ENCODE peak calls at places on chromosome 16, in nine cellular contexts. One of them, this sample, is unnamed.

GRCh38 chr16:11136600-11136999 is 119.4 kb downstream of the SOCS1 start:
- DNase-seq in RWPE1: no peak
- DNase-seq in tibial nerve: no peak
- DNase-seq in AG04449: no peak
- DNase-seq in OCI-LY7: no peak
- DNase-seq in type B pancreatic cell: no peak
- DNase-seq in suprapubic skin: no peak
- DNase-seq in GM06990: no peak
- DNase-seq in activated CD8-positive, alpha-beta T cell treated with anti-CD3 and anti-CD28 coated beads for 36 hours: no peak
- DNase-seq in this sample: no peak

GRCh38 chr16:19967561-19967960 is 82.9 kb upstream of the GPRC5B start:
- DNase-seq in RWPE1: no peak
- DNase-seq in tibial nerve: no peak
- DNase-seq in AG04449: no peak
- DNase-seq in OCI-LY7: no peak
- DNase-seq in type B pancreatic cell: no peak
- DNase-seq in suprapubic skin: no peak
- DNase-seq in GM06990: no peak
- DNase-seq in activated CD8-positive, alpha-beta T cell treated with anti-CD3 and anti-CD28 coated beads for 36 hours: no peak
- DNase-seq in this sample: no peak

GRCh38 chr16:77993111-77993571 is 29.2 kb upstream of the CLEC3A start:
- DNase-seq in RWPE1: no peak
- DNase-seq in tibial nerve: no peak
- DNase-seq in AG04449: peak
- DNase-seq in OCI-LY7: no peak
- DNase-seq in type B pancreatic cell: no peak
- DNase-seq in suprapubic skin: no peak
- DNase-seq in GM06990: no peak
- DNase-seq in activated CD8-positive, alpha-beta T cell treated with anti-CD3 and anti-CD28 coated beads for 36 hours: no peak
- DNase-seq in this sample: no peak

GRCh38 chr16:71474864-71475263 is 12.8 kb upstream of the ZNF23 start:
- DNase-seq in RWPE1: peak
- DNase-seq in tibial nerve: no peak
- DNase-seq in AG04449: peak
- DNase-seq in OCI-LY7: no peak
- DNase-seq in type B pancreatic cell: no peak
- DNase-seq in suprapubic skin: no peak
- DNase-seq in GM06990: no peak
- DNase-seq in activated CD8-positive, alpha-beta T cell treated with anti-CD3 and anti-CD28 coated beads for 36 hours: no peak
- DNase-seq in this sample: no peak

GRCh38 chr16:79612207-79612606 is 11.7 kb upstream of the MAF start:
- DNase-seq in RWPE1: no peak
- DNase-seq in tibial nerve: no peak
- DNase-seq in AG04449: no peak
- DNase-seq in OCI-LY7: no peak
- DNase-seq in type B pancreatic cell: no peak
- DNase-seq in suprapubic skin: no peak
- DNase-seq in GM06990: no peak
- DNase-seq in activated CD8-positive, alpha-beta T cell treated with anti-CD3 and anti-CD28 coated beads for 36 hours: no peak
- DNase-seq in this sample: no peak

GRCh38 chr16:24488045-24488444 is 51.3 kb upstream of the RBBP6 start:
- DNase-seq in RWPE1: no peak
- DNase-seq in tibial nerve: no peak
- DNase-seq in AG04449: no peak
- DNase-seq in OCI-LY7: no peak
- DNase-seq in type B pancreatic cell: no peak
- DNase-seq in suprapubic skin: no peak
- DNase-seq in GM06990: no peak
- DNase-seq in activated CD8-positive, alpha-beta T cell treated with anti-CD3 and anti-CD28 coated beads for 36 hours: no peak
- DNase-seq in this sample: no peak

GRCh38 chr16:11762431-11762830 is 19.8 kb upstream of the TXNDC11 start:
- DNase-seq in RWPE1: no peak
- DNase-seq in tibial nerve: no peak
- DNase-seq in AG04449: no peak
- DNase-seq in OCI-LY7: no peak
- DNase-seq in type B pancreatic cell: no peak
- DNase-seq in suprapubic skin: no peak
- DNase-seq in GM06990: no peak
- DNase-seq in activated CD8-positive, alpha-beta T cell treated with anti-CD3 and anti-CD28 coated beads for 36 hours: no peak
- DNase-seq in this sample: no peak

GRCh38 chr16:27333549-27333948 is 19.8 kb downstream of the IL4R start:
- DNase-seq in RWPE1: no peak
- DNase-seq in tibial nerve: no peak
- DNase-seq in AG04449: no peak
- DNase-seq in OCI-LY7: no peak
- DNase-seq in type B pancreatic cell: no peak
- DNase-seq in suprapubic skin: no peak
- DNase-seq in GM06990: no peak
- DNase-seq in activated CD8-positive, alpha-beta T cell treated with anti-CD3 and anti-CD28 coated beads for 36 hours: no peak
- DNase-seq in this sample: no peak

GRCh38 chr16:81696136-81696958 is 82.7 kb upstream of the PLCG2 start:
- DNase-seq in RWPE1: no peak
- DNase-seq in tibial nerve: no peak
- DNase-seq in AG04449: no peak
- DNase-seq in OCI-LY7: no peak
- DNase-seq in type B pancreatic cell: no peak
- DNase-seq in suprapubic skin: peak
- DNase-seq in GM06990: no peak
- DNase-seq in activated CD8-positive, alpha-beta T cell treated with anti-CD3 and anti-CD28 coated beads for 36 hours: no peak
- DNase-seq in this sample: no peak

GRCh38 chr16:57367111-57367752 is 5.1 kb upstream of the CX3CL1 start:
- DNase-seq in RWPE1: peak
- DNase-seq in tibial nerve: no peak
- DNase-seq in AG04449: no peak
- DNase-seq in OCI-LY7: no peak
- DNase-seq in type B pancreatic cell: no peak
- DNase-seq in suprapubic skin: no peak
- DNase-seq in GM06990: no peak
- DNase-seq in activated CD8-positive, alpha-beta T cell treated with anti-CD3 and anti-CD28 coated beads for 36 hours: no peak
- DNase-seq in this sample: no peak

GRCh38 chr16:69867796-69868565 is 83.2 kb upstream of the CLEC18A start:
- DNase-seq in RWPE1: no peak
- DNase-seq in tibial nerve: no peak
- DNase-seq in AG04449: no peak
- DNase-seq in OCI-LY7: no peak
- DNase-seq in type B pancreatic cell: no peak
- DNase-seq in suprapubic skin: no peak
- DNase-seq in GM06990: no peak
- DNase-seq in activated CD8-positive, alpha-beta T cell treated with anti-CD3 and anti-CD28 coated beads for 36 hours: no peak
- DNase-seq in this sample: no peak

GRCh38 chr16:23310744-23311143 is 8.6 kb downstream of the SCNN1B start:
- DNase-seq in RWPE1: no peak
- DNase-seq in tibial nerve: no peak
- DNase-seq in AG04449: no peak
- DNase-seq in OCI-LY7: no peak
- DNase-seq in type B pancreatic cell: no peak
- DNase-seq in suprapubic skin: no peak
- DNase-seq in GM06990: no peak
- DNase-seq in activated CD8-positive, alpha-beta T cell treated with anti-CD3 and anti-CD28 coated beads for 36 hours: no peak
- DNase-seq in this sample: no peak

GRCh38 chr16:66250686-66251405 is 115.6 kb upstream of the CDH5 start:
- DNase-seq in RWPE1: no peak
- DNase-seq in tibial nerve: peak
- DNase-seq in AG04449: peak
- DNase-seq in OCI-LY7: no peak
- DNase-seq in type B pancreatic cell: no peak
- DNase-seq in suprapubic skin: peak
- DNase-seq in GM06990: no peak
- DNase-seq in activated CD8-positive, alpha-beta T cell treated with anti-CD3 and anti-CD28 coated beads for 36 hours: no peak
- DNase-seq in this sample: no peak

GRCh38 chr16:57530104-57530522 is 6.3 kb downstream of the CCDC102A start:
- DNase-seq in RWPE1: peak
- DNase-seq in tibial nerve: no peak
- DNase-seq in AG04449: no peak
- DNase-seq in OCI-LY7: peak
- DNase-seq in type B pancreatic cell: no peak
- DNase-seq in suprapubic skin: peak
- DNase-seq in GM06990: no peak
- DNase-seq in activated CD8-positive, alpha-beta T cell treated with anti-CD3 and anti-CD28 coated beads for 36 hours: peak
- DNase-seq in this sample: peak

DNA sequence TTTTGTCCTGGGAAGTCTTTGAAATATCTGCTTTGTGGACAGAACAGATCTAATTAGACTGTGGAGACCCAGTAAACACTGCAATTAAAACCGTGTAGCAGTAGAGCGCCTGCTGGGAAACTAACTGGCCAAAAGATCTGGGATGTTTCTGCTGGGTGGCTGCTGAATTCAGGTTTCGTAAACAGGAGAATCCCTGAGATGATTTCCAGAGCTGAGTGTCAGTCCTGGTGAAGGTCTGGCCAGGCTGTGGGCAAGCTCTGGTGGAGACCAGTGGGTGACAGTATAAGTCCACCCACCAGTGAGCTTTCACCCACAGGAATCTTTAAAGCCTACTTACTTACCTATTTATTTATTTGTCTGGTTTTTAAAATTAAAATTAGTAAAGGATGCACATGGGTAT is 257.2 kb downstream of the IRF8 start:
- DNase-seq in RWPE1: no peak
- DNase-seq in tibial nerve: no peak
- DNase-seq in AG04449: no peak
- DNase-seq in OCI-LY7: no peak
- DNase-seq in type B pancreatic cell: no peak
- DNase-seq in suprapubic skin: no peak
- DNase-seq in GM06990: no peak
- DNase-seq in activated CD8-positive, alpha-beta T cell treated with anti-CD3 and anti-CD28 coated beads for 36 hours: no peak
- DNase-seq in this sample: no peak
- TF ChIP-seq CTCF in RWPE1: no peak
- TF ChIP-seq CTCF in tibial nerve: no peak
- TF ChIP-seq CTCF in AG04449: no peak
- TF ChIP-seq CTCF in OCI-LY7: no peak
- TF ChIP-seq CTCF in type B pancreatic cell: no peak
- TF ChIP-seq CTCF in suprapubic skin: no peak
- TF ChIP-seq CTCF in GM06990: no peak
- TF ChIP-seq CTCF in activated CD8-positive, alpha-beta T cell treated with anti-CD3 and anti-CD28 coated beads for 36 hours: no peak
- TF ChIP-seq CTCF in this sample: no peak

GRCh38 chr16:4616047-4616811 is 1.5 kb upstream of the UBALD1 start:
- DNase-seq in RWPE1: peak
- DNase-seq in tibial nerve: peak
- DNase-seq in AG04449: peak
- DNase-seq in OCI-LY7: peak
- DNase-seq in type B pancreatic cell: peak
- DNase-seq in suprapubic skin: peak
- DNase-seq in GM06990: peak
- DNase-seq in activated CD8-positive, alpha-beta T cell treated with anti-CD3 and anti-CD28 coated beads for 36 hours: peak
- DNase-seq in this sample: peak

GRCh38 chr16:4615389-4616046 is 830 bp upstream of the UBALD1 start:
- DNase-seq in RWPE1: no peak
- DNase-seq in tibial nerve: no peak
- DNase-seq in AG04449: no peak
- DNase-seq in OCI-LY7: peak
- DNase-seq in type B pancreatic cell: no peak
- DNase-seq in suprapubic skin: no peak
- DNase-seq in GM06990: no peak
- DNase-seq in activated CD8-positive, alpha-beta T cell treated with anti-CD3 and anti-CD28 coated beads for 36 hours: peak
- DNase-seq in this sample: no peak

GRCh38 chr16:4617880-4618279 is 3.2 kb upstream of the UBALD1 start:
- DNase-seq in RWPE1: no peak
- DNase-seq in tibial nerve: no peak
- DNase-seq in AG04449: no peak
- DNase-seq in OCI-LY7: no peak
- DNase-seq in type B pancreatic cell: no peak
- DNase-seq in suprapubic skin: no peak
- DNase-seq in GM06990: no peak
- DNase-seq in activated CD8-positive, alpha-beta T cell treated with anti-CD3 and anti-CD28 coated beads for 36 hours: no peak
- DNase-seq in this sample: no peak

GRCh38 chr16:4614571-4615388 is at the start of gene UBALD1:
- DNase-seq in RWPE1: peak
- DNase-seq in tibial nerve: peak
- DNase-seq in AG04449: no peak
- DNase-seq in OCI-LY7: peak
- DNase-seq in type B pancreatic cell: peak
- DNase-seq in suprapubic skin: peak
- DNase-seq in GM06990: peak
- DNase-seq in activated CD8-positive, alpha-beta T cell treated with anti-CD3 and anti-CD28 coated beads for 36 hours: peak
- DNase-seq in this sample: peak

GRCh38 chr16:4618645-4619418 is 4.1 kb upstream of the UBALD1 start:
- DNase-seq in RWPE1: peak
- DNase-seq in tibial nerve: no peak
- DNase-seq in AG04449: no peak
- DNase-seq in OCI-LY7: no peak
- DNase-seq in type B pancreatic cell: no peak
- DNase-seq in suprapubic skin: no peak
- DNase-seq in GM06990: no peak
- DNase-seq in activated CD8-positive, alpha-beta T cell treated with anti-CD3 and anti-CD28 coated beads for 36 hours: no peak
- DNase-seq in this sample: no peak
- TF ChIP-seq CTCF in RWPE1: no peak
- TF ChIP-seq CTCF in tibial nerve: no peak
- TF ChIP-seq CTCF in AG04449: no peak
- TF ChIP-seq CTCF in OCI-LY7: no peak
- TF ChIP-seq CTCF in type B pancreatic cell: no peak
- TF ChIP-seq CTCF in suprapubic skin: no peak
- TF ChIP-seq CTCF in GM06990: no peak
- TF ChIP-seq CTCF in activated CD8-positive, alpha-beta T cell treated with anti-CD3 and anti-CD28 coated beads for 36 hours: no peak
- TF ChIP-seq CTCF in this sample: no peak

GRCh38 chr16:2428051-2428786 is 1.0 kb upstream of the CCNF start:
- DNase-seq in RWPE1: peak
- DNase-seq in tibial nerve: peak
- DNase-seq in AG04449: no peak
- DNase-seq in OCI-LY7: peak
- DNase-seq in type B pancreatic cell: no peak
- DNase-seq in suprapubic skin: no peak
- DNase-seq in GM06990: no peak
- DNase-seq in activated CD8-positive, alpha-beta T cell treated with anti-CD3 and anti-CD28 coated beads for 36 hours: peak
- DNase-seq in this sample: no peak
- TF ChIP-seq CTCF in RWPE1: peak
- TF ChIP-seq CTCF in tibial nerve: no peak
- TF ChIP-seq CTCF in AG04449: peak
- TF ChIP-seq CTCF in OCI-LY7: peak
- TF ChIP-seq CTCF in type B pancreatic cell: no peak
- TF ChIP-seq CTCF in suprapubic skin: no peak
- TF ChIP-seq CTCF in GM06990: peak
- TF ChIP-seq CTCF in activated CD8-positive, alpha-beta T cell treated with anti-CD3 and anti-CD28 coated beads for 36 hours: peak
- TF ChIP-seq CTCF in this sample: no peak

GRCh38 chr16:86810062-86810461 is 231.7 kb downstream of the FOXL1 start:
- DNase-seq in RWPE1: no peak
- DNase-seq in tibial nerve: no peak
- DNase-seq in AG04449: no peak
- DNase-seq in OCI-LY7: no peak
- DNase-seq in type B pancreatic cell: no peak
- DNase-seq in suprapubic skin: no peak
- DNase-seq in GM06990: no peak
- DNase-seq in activated CD8-positive, alpha-beta T cell treated with anti-CD3 and anti-CD28 coated beads for 36 hours: no peak
- DNase-seq in this sample: no peak

GRCh38 chr16:86806838-86807351 is 228.5 kb downstream of the FOXL1 start:
- DNase-seq in RWPE1: no peak
- DNase-seq in tibial nerve: no peak
- DNase-seq in AG04449: no peak
- DNase-seq in OCI-LY7: no peak
- DNase-seq in type B pancreatic cell: peak
- DNase-seq in suprapubic skin: no peak
- DNase-seq in GM06990: no peak
- DNase-seq in activated CD8-positive, alpha-beta T cell treated with anti-CD3 and anti-CD28 coated beads for 36 hours: no peak
- DNase-seq in this sample: no peak

GRCh38 chr16:86812363-86812970 is 234.1 kb downstream of the FOXL1 start:
- DNase-seq in RWPE1: no peak
- DNase-seq in tibial nerve: no peak
- DNase-seq in AG04449: no peak
- DNase-seq in OCI-LY7: no peak
- DNase-seq in type B pancreatic cell: no peak
- DNase-seq in suprapubic skin: no peak
- DNase-seq in GM06990: no peak
- DNase-seq in activated CD8-positive, alpha-beta T cell treated with anti-CD3 and anti-CD28 coated beads for 36 hours: no peak
- DNase-seq in this sample: no peak

GRCh38 chr16:86808863-86809444 is 230.6 kb downstream of the FOXL1 start:
- DNase-seq in RWPE1: no peak
- DNase-seq in tibial nerve: no peak
- DNase-seq in AG04449: no peak
- DNase-seq in OCI-LY7: no peak
- DNase-seq in type B pancreatic cell: no peak
- DNase-seq in suprapubic skin: no peak
- DNase-seq in GM06990: no peak
- DNase-seq in activated CD8-positive, alpha-beta T cell treated with anti-CD3 and anti-CD28 coated beads for 36 hours: no peak
- DNase-seq in this sample: no peak

GRCh38 chr16:86809458-86809955 is 231.2 kb downstream of the FOXL1 start:
- DNase-seq in RWPE1: peak
- DNase-seq in tibial nerve: no peak
- DNase-seq in AG04449: peak
- DNase-seq in OCI-LY7: no peak
- DNase-seq in type B pancreatic cell: no peak
- DNase-seq in suprapubic skin: no peak
- DNase-seq in GM06990: no peak
- DNase-seq in activated CD8-positive, alpha-beta T cell treated with anti-CD3 and anti-CD28 coated beads for 36 hours: no peak
- DNase-seq in this sample: no peak
- TF ChIP-seq CTCF in RWPE1: no peak
- TF ChIP-seq CTCF in tibial nerve: no peak
- TF ChIP-seq CTCF in AG04449: peak
- TF ChIP-seq CTCF in OCI-LY7: no peak
- TF ChIP-seq CTCF in type B pancreatic cell: no peak
- TF ChIP-seq CTCF in suprapubic skin: no peak
- TF ChIP-seq CTCF in GM06990: no peak
- TF ChIP-seq CTCF in activated CD8-positive, alpha-beta T cell treated with anti-CD3 and anti-CD28 coated beads for 36 hours: no peak
- TF ChIP-seq CTCF in this sample: no peak

This sample was measured in omental fat pad.